ENCODE peak calls at places on chromosome 18, in eight cellular contexts. One of them, this sample, is unnamed.

GRCh38 chr18:22067682-22068081 is 101.7 kb upstream of the GATA6 start:
- DNase-seq in left ventricle myocardium inferior: no peak
- DNase-seq in stomach: no peak
- DNase-seq in ovary: no peak
- DNase-seq in transverse colon: no peak
- DNase-seq in psoas muscle: no peak
- DNase-seq in SK-N-SH: no peak
- DNase-seq in aorta: no peak
- DNase-seq in this sample: no peak

GRCh38 chr18:48896875-48897511 is 53.8 kb downstream of the SMAD7 start:
- DNase-seq in aorta: no peak
- DNase-seq in left ventricle myocardium inferior: peak; percentile 58
- DNase-seq in ovary: peak; percentile 27
- DNase-seq in transverse colon: peak; percentile 53
- DNase-seq in SK-N-SH: no peak
- DNase-seq in stomach: peak; percentile 63
- DNase-seq in psoas muscle: no peak
- DNase-seq in this sample: no peak

GRCh38 chr18:45556217-45556616 is 59.1 kb upstream of the SLC14A2 start:
- DNase-seq in stomach: no peak
- DNase-seq in left ventricle myocardium inferior: no peak
- DNase-seq in ovary: no peak
- DNase-seq in psoas muscle: no peak
- DNase-seq in transverse colon: no peak
- DNase-seq in SK-N-SH: no peak
- DNase-seq in aorta: no peak
- DNase-seq in this sample: no peak

GRCh38 chr18:5447442-5447841 is 96.4 kb downstream of the EPB41L3 start:
- DNase-seq in aorta: no peak
- DNase-seq in transverse colon: no peak
- DNase-seq in psoas muscle: no peak
- DNase-seq in left ventricle myocardium inferior: no peak
- DNase-seq in ovary: no peak
- DNase-seq in stomach: no peak
- DNase-seq in SK-N-SH: no peak
- DNase-seq in this sample: no peak

GRCh38 chr18:47829831-47830230 is 100.6 kb downstream of the SMAD2 start:
- DNase-seq in aorta: no peak
- DNase-seq in SK-N-SH: no peak
- DNase-seq in ovary: no peak
- DNase-seq in left ventricle myocardium inferior: no peak
- DNase-seq in stomach: no peak
- DNase-seq in psoas muscle: no peak
- DNase-seq in transverse colon: no peak
- DNase-seq in this sample: no peak

GRCh38 chr18:51668632-51669031 is 471.2 kb upstream of the MEX3C start:
- DNase-seq in psoas muscle: no peak
- DNase-seq in transverse colon: no peak
- DNase-seq in SK-N-SH: no peak
- DNase-seq in stomach: no peak
- DNase-seq in left ventricle myocardium inferior: no peak
- DNase-seq in ovary: no peak
- DNase-seq in aorta: no peak
- DNase-seq in this sample: no peak

GRCh38 chr18:77422974-77423373 is 173.3 kb downstream of the GALR1 start:
- DNase-seq in psoas muscle: no peak
- DNase-seq in aorta: no peak
- DNase-seq in left ventricle myocardium inferior: no peak
- DNase-seq in stomach: no peak
- DNase-seq in transverse colon: no peak
- DNase-seq in ovary: no peak
- DNase-seq in SK-N-SH: no peak
- DNase-seq in this sample: no peak

GRCh38 chr18:60543646-60544045 is 171.1 kb upstream of the MC4R start:
- DNase-seq in aorta: no peak
- DNase-seq in ovary: no peak
- DNase-seq in psoas muscle: no peak
- DNase-seq in left ventricle myocardium inferior: no peak
- DNase-seq in transverse colon: no peak
- DNase-seq in SK-N-SH: no peak
- DNase-seq in stomach: no peak
- DNase-seq in this sample: no peak

GRCh38 chr18:61606759-61607158 is 273.5 kb downstream of the CDH20 start:
- DNase-seq in transverse colon: peak; percentile 30
- DNase-seq in left ventricle myocardium inferior: peak; percentile 76
- DNase-seq in psoas muscle: peak; percentile 85
- DNase-seq in stomach: peak; percentile 40
- DNase-seq in SK-N-SH: no peak
- DNase-seq in ovary: peak; percentile 27
- DNase-seq in aorta: peak; percentile 84
- DNase-seq in this sample: no peak

GRCh38 chr18:48605408-48605845 is 66.6 kb downstream of the CTIF start:
- DNase-seq in ovary: no peak
- DNase-seq in left ventricle myocardium inferior: no peak
- DNase-seq in psoas muscle: no peak
- DNase-seq in stomach: no peak
- DNase-seq in aorta: no peak
- DNase-seq in SK-N-SH: peak; percentile 58
- DNase-seq in transverse colon: no peak
- DNase-seq in this sample: peak; percentile 6

DNA sequence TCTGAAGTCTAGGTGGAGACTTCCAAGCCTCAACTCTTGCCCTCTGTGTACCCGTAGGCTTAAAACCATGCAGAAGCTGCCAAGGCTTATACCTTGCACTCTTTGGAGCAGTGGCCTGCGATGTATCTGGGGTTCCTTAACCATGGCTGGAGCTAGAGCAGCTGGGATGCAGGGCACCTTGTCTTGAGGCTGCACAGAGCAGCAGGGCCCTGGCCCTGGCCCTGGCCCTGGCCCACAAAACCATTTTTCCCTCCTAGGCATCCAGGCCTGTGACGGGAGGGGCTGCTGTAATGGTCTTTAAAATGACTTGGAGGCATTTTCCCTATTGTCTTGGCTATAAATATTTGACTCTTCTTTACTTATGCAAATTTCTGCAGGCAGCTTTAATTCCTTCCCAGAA is 19.2 kb downstream of the SERPINB4 start:
- DNase-seq in SK-N-SH: no peak
- DNase-seq in transverse colon: no peak
- DNase-seq in left ventricle myocardium inferior: no peak
- DNase-seq in stomach: no peak
- DNase-seq in psoas muscle: no peak
- DNase-seq in aorta: no peak
- DNase-seq in ovary: no peak
- DNase-seq in this sample: no peak
- H3K9me3 ChIP-seq in SK-N-SH: peaks cover 7% of the 10 kb centered on the region
- H3K9me3 ChIP-seq in transverse colon: peaks cover 11% of the 10 kb centered on the region
- H3K9me3 ChIP-seq in left ventricle myocardium inferior: peaks cover 68% of the 10 kb centered on the region
- H3K9me3 ChIP-seq in stomach: no peaks in the 10 kb centered on the region
- H3K9me3 ChIP-seq in psoas muscle: no peaks in the 10 kb centered on the region
- H3K9me3 ChIP-seq in aorta: peaks cover 15% of the 10 kb centered on the region
- H3K9me3 ChIP-seq in ovary: peaks cover 2% of the 10 kb centered on the region
- H3K9me3 ChIP-seq in this sample: no peaks in the 10 kb centered on the region

DNA sequence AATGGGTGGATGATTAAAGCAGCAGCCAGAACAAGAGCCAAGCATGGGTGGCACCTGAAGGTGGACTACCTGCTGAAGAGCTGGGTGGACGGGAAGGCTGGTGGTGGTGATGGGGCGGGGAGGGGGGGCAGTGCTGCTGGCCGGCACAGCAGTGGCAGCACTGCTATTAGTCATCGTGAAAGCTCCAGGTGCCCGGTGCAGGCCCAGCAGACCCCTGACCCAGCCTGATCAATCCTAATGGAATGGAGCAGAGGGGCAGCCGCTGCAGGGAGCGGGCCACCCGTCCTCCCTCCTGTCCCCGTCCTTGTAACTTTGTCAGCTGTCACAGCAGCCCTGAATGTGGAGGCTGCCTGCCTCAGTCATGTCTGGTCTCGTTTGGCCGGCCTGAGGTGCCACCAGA is 174.9 kb downstream of the CELF4 start:
- DNase-seq in aorta: no peak
- DNase-seq in ovary: no peak
- DNase-seq in SK-N-SH: no peak
- DNase-seq in left ventricle myocardium inferior: no peak
- DNase-seq in stomach: no peak
- DNase-seq in psoas muscle: no peak
- DNase-seq in transverse colon: no peak
- DNase-seq in this sample: no peak
- H3K4me1 ChIP-seq in aorta: no peaks in the 10 kb centered on the region
- H3K4me1 ChIP-seq in ovary: peaks cover 2% of the 10 kb centered on the region
- H3K4me1 ChIP-seq in SK-N-SH: peaks cover 43% of the 10 kb centered on the region
- H3K4me1 ChIP-seq in left ventricle myocardium inferior: peaks cover 15% of the 10 kb centered on the region
- H3K4me1 ChIP-seq in stomach: peaks cover 11% of the 10 kb centered on the region
- H3K4me1 ChIP-seq in psoas muscle: no peaks in the 10 kb centered on the region
- H3K4me1 ChIP-seq in transverse colon: no peaks in the 10 kb centered on the region
- H3K4me1 ChIP-seq in this sample: no peaks in the 10 kb centered on the region

DNA sequence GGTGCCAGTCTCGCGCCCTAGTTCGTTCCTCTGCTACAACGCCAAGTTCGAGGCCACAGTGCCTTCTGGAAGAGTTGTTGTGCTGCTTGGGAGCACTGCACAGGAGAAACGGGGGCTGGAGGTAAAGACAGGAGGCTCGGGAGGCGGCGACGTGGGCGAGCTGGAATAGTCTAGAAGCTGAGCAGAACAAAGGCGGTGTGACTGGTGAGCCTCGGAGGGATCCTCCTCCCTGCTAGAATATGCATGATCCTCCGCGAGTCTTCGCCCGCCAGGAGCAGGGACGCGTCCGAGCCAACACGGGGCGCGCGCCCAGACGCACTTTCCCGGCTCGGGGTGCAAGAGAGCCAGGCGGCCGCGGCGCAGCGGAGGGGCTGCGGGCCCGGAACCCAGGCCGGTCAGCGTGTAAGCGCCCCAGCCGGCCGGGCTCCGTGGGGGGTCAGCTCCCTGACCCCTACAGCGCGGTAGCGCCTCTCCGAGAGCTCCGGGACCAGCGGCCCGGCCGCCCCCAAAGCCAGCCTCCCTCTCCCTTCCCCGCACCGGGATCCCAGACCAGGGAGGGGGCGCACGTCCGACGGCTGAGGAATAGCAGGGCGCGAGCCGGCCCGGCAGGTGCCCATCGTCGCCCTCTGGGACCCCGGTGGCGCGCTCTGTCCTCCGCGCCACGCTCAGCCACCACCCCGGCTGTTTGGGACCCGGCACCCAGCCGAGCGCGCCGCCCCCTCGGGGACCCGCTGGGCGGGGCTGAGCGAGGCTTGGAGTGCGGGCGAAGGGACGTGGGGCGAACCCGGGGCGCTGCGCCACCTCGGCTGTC is 62.4 kb downstream of the GNAL start:
- DNase-seq in psoas muscle: no peak
- DNase-seq in left ventricle myocardium inferior: no peak
- DNase-seq in SK-N-SH: peak; percentile 29
- DNase-seq in stomach: no peak
- DNase-seq in transverse colon: no peak
- DNase-seq in ovary: no peak
- DNase-seq in aorta: no peak
- DNase-seq in this sample: no peak
- H3K4me3 ChIP-seq in psoas muscle: peak overlapping the region; percentile 37
- H3K4me3 ChIP-seq in left ventricle myocardium inferior: peak overlapping the region; percentile 54
- H3K4me3 ChIP-seq in SK-N-SH: no peak overlapping the region
- H3K4me3 ChIP-seq in stomach: peak overlapping the region; percentile 48
- H3K4me3 ChIP-seq in transverse colon: no peak overlapping the region
- H3K4me3 ChIP-seq in ovary: peak overlapping the region; percentile 29
- H3K4me3 ChIP-seq in aorta: no peak overlapping the region
- H3K4me3 ChIP-seq in this sample: no peak overlapping the region

DNA sequence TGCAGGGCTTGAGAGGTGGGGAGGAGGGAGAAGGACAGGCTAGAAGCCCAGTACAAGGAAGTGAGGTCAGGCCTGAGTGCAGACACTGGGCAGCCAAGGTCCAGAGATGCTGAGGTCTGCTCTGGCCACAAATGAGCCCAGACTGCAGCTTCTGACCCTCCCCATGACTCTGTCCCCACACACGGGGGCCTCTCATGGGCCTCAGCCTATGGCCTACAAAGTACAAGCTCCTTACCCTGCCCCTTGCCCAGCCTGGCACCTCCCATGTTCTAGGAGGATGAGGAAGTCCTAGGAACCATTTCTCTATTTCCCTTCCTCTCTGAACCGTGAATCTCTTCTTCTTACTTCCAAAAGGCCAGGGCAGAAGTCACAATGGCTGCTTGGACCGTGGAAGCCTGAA is 193.8 kb downstream of the ANKRD30B start:
- DNase-seq in transverse colon: no peak
- DNase-seq in SK-N-SH: no peak
- DNase-seq in aorta: no peak
- DNase-seq in ovary: no peak
- DNase-seq in left ventricle myocardium inferior: no peak
- DNase-seq in stomach: no peak
- DNase-seq in psoas muscle: no peak
- DNase-seq in this sample: no peak
- H3K9me3 ChIP-seq in transverse colon: no peaks in the 10 kb centered on the region
- H3K9me3 ChIP-seq in SK-N-SH: no peaks in the 10 kb centered on the region
- H3K9me3 ChIP-seq in aorta: no peaks in the 10 kb centered on the region
- H3K9me3 ChIP-seq in ovary: no peaks in the 10 kb centered on the region
- H3K9me3 ChIP-seq in left ventricle myocardium inferior: no peaks in the 10 kb centered on the region
- H3K9me3 ChIP-seq in stomach: no peaks in the 10 kb centered on the region
- H3K9me3 ChIP-seq in psoas muscle: no peaks in the 10 kb centered on the region
- H3K9me3 ChIP-seq in this sample: no peaks in the 10 kb centered on the region

DNA sequence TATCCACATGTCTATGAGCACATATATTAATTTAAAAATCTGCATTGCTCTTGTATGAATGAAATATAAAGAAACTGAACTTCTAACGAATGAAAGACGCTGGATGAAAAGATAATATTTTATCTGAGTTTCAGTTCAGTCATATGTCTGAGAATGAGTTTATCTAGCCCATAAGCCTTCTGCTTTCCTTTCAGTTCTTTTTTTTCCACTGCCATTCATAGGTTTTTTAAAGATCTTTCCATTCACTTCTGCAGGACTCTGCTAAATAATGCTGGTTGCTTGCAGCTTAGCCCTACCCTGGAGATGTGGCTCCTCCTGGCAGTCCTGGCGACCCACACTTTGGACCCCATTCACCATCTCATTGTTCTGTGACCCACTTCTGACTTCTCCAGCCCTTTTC is 109.0 kb downstream of the BCL2 start:
- DNase-seq in aorta: no peak
- DNase-seq in left ventricle myocardium inferior: no peak
- DNase-seq in psoas muscle: no peak
- DNase-seq in stomach: no peak
- DNase-seq in ovary: no peak
- DNase-seq in SK-N-SH: no peak
- DNase-seq in transverse colon: no peak
- DNase-seq in this sample: no peak
- H3K4me1 ChIP-seq in aorta: no peaks in the 10 kb centered on the region
- H3K4me1 ChIP-seq in left ventricle myocardium inferior: peaks cover 16% of the 10 kb centered on the region
- H3K4me1 ChIP-seq in psoas muscle: peaks cover 14% of the 10 kb centered on the region
- H3K4me1 ChIP-seq in stomach: no peaks in the 10 kb centered on the region
- H3K4me1 ChIP-seq in ovary: peaks cover 6% of the 10 kb centered on the region
- H3K4me1 ChIP-seq in SK-N-SH: no peaks in the 10 kb centered on the region
- H3K4me1 ChIP-seq in transverse colon: no peaks in the 10 kb centered on the region
- H3K4me1 ChIP-seq in this sample: no peaks in the 10 kb centered on the region

This sample was measured in HAP-1.